ENCODE peak calls at places on chromosomes 16 and 17, in four cellular contexts. U is NCI-H1105 treated with DMSO at 0.1 percent for 48 hours, S is fibroblast of mammary gland, O is MV-4-11. R is an unnamed sample.

GRCh38 chr16:654034-654433 is 4.9 kb downstream of the WDR90 start:
- DNase-seq in U (no peak), S (no peak), O (no peak), R (no peak)

GRCh38 chr17:18959071-18959844 is 7.3 kb downstream of the SLC5A10 start:
- DNase-seq in U (no peak), S (no peak), O (no peak), R (no peak)

GRCh38 chr17:70521821-70522256 is 352.5 kb downstream of the KCNJ2 start:
- DNase-seq in U (peak), S (peak), O (no peak), R (peak)

GRCh38 chr17:47703191-47703591 is 9.2 kb downstream of the TBKBP1 start:
- DNase-seq in U (no peak), S (no peak), O (peak), R (no peak)

GRCh38 chr17:78179372-78179771 is 7.5 kb downstream of the TK1 start:
- DNase-seq in U (no peak), S (peak), O (no peak), R (no peak)

GRCh38 chr16:35734728-35735402 is 2275.5 kb downstream of the TP53TG3F start:
- DNase-seq in U (no peak), S (no peak), O (no peak), R (no peak)

GRCh38 chr17:18362509-18363020 is 785 bp downstream of the SHMT1 start:
- DNase-seq in U (peak), S (peak), O (no peak), R (peak)

GRCh38 chr16:31052131-31052530 is 18.8 kb downstream of the STX4 start:
- DNase-seq in U (no peak), S (peak), O (peak), R (peak)

GRCh38 chr16:71673190-71673956 is 47.4 kb downstream of the MARVELD3 start:
- DNase-seq in U (no peak), S (no peak), O (no peak), R (no peak)

GRCh38 chr17:47687748-47688147 is 6.2 kb upstream of the TBKBP1 start:
- DNase-seq in U (no peak), S (peak), O (no peak), R (peak)

GRCh38 chr17:56943505-56944125 is 17.2 kb downstream of the COIL start:
- DNase-seq in U (no peak), S (peak), O (no peak), R (no peak)

GRCh38 chr16:8493885-8494487 is 96.3 kb downstream of the TMEM114 start:
- DNase-seq in U (no peak), S (no peak), O (no peak), R (no peak)

R was measured in OCI-M1.